ENCODE peak calls at places on chromosomes 7 and 10, in four cellular contexts. M, S, J and W are unnamed samples.

GRCh38 chr7:98771519-98772241 is 98.1 kb downstream of the TMEM130 start:
- DNase-seq in M (peak), S (no peak), J (peak), W (peak)

GRCh38 chr7:44535348-44536064 is 5.6 kb downstream of the NPC1L1 start:
- DNase-seq in M (no peak), S (no peak), J (no peak), W (no peak)

GRCh38 chr7:130273081-130273699 is 6.5 kb downstream of the CPA2 start:
- DNase-seq in M (peak), S (peak), J (peak), W (peak)

GRCh38 chr10:107653832-107654287 is 489.4 kb upstream of the SORCS1 start:
- DNase-seq in M (peak), S (no peak), J (no peak), W (peak)

GRCh38 chr10:102226542-102226870 is 407 bp downstream of the ELOVL3 start:
- DNase-seq in M (no peak), S (no peak), J (no peak), W (no peak)

GRCh38 chr7:86437951-86438450 is 205.7 kb upstream of the GRM3 start:
- DNase-seq in M (no peak), S (no peak), J (no peak), W (no peak)

GRCh38 chr10:48400850-48401220 is 94.4 kb downstream of the MAPK8 start:
- DNase-seq in M (no peak), S (no peak), J (no peak), W (no peak)

GRCh38 chr10:5669609-5670008 is 3.2 kb upstream of the ASB13 start:
- DNase-seq in M (no peak), S (no peak), J (no peak), W (no peak)

GRCh38 chr10:22810643-22811254 is 96.4 kb upstream of the PIP4K2A start:
- DNase-seq in M (no peak), S (no peak), J (peak), W (no peak)

GRCh38 chr10:70197235-70197952 is 27.1 kb upstream of the SAR1A start:
- DNase-seq in M (no peak), S (no peak), J (no peak), W (no peak)

GRCh38 chr10:30357075-30357801 is 8.2 kb upstream of the MTPAP start:
- DNase-seq in M (no peak), S (no peak), J (no peak), W (no peak)

GRCh38 chr7:78326189-78326588 is 527.6 kb downstream of the PHTF2 start:
- DNase-seq in M (peak), S (no peak), J (peak), W (peak)

GRCh38 chr7:123460616-123461015 is 73.8 kb downstream of the IQUB start:
- DNase-seq in M (peak), S (no peak), J (peak), W (peak)

GRCh38 chr10:97131702-97132101 is 54.1 kb downstream of the SLIT1 start:
- DNase-seq in M (peak), S (no peak), J (peak), W (no peak)

GRCh38 chr7:22108151-22108845 is 162.6 kb upstream of the CDCA7L start:
- DNase-seq in M (no peak), S (no peak), J (no peak), W (no peak)

GRCh38 chr10:10094700-10095099 is 923.0 kb upstream of the CELF2 start:
- DNase-seq in M (peak), S (no peak), J (no peak), W (peak)

GRCh38 chr10:48494073-48494472 is 110.8 kb downstream of the ARHGAP22 start:
- DNase-seq in M (no peak), S (no peak), J (no peak), W (no peak)

GRCh38 chr7:113199841-113200240 is 81.5 kb upstream of the SMIM30 start:
- DNase-seq in M (peak), S (no peak), J (peak), W (peak)

GRCh38 chr10:17412323-17412722 is 42.1 kb downstream of the ST8SIA6 start:
- DNase-seq in M (no peak), S (no peak), J (no peak), W (no peak)

GRCh38 chr10:62959553-62959952 is 143.4 kb upstream of the EGR2 start:
- DNase-seq in M (peak), S (no peak), J (peak), W (no peak)

GRCh38 chr7:27339478-27339877 is 96.9 kb downstream of the EVX1 start:
- DNase-seq in M (no peak), S (no peak), J (no peak), W (no peak)

GRCh38 chr7:1883031-1883761 is 213.1 kb downstream of the ELFN1 start:
- DNase-seq in M (peak), S (peak), J (peak), W (peak)

GRCh38 chr7:25069900-25070443 is 55.1 kb downstream of the CYCS start:
- DNase-seq in M (peak), S (peak), J (peak), W (peak)

GRCh38 chr10:102501201-102502028 is 1.1 kb downstream of the ACTR1A start:
- DNase-seq in M (no peak), S (no peak), J (no peak), W (peak)

GRCh38 chr10:124735491-124736286 is 8.5 kb downstream of the FAM53B start:
- DNase-seq in M (no peak), S (no peak), J (no peak), W (no peak)

GRCh38 chr7:127759945-127760421 is 108.0 kb downstream of the SND1 start:
- DNase-seq in M (no peak), S (no peak), J (no peak), W (no peak)

GRCh38 chr10:8051851-8052257 is 2.6 kb upstream of the GATA3 start:
- DNase-seq in M (no peak), S (no peak), J (no peak), W (no peak)

GRCh38 chr7:132380065-132380464 is 196.2 kb downstream of the PLXNA4 start:
- DNase-seq in M (peak), S (peak), J (peak), W (no peak)

GRCh38 chr10:66833023-66833422 is 92.8 kb upstream of the LRRTM3 start:
- DNase-seq in M (no peak), S (no peak), J (no peak), W (no peak)

GRCh38 chr10:124127563-124127962 is 34.2 kb upstream of the CHST15 start:
- DNase-seq in M (no peak), S (no peak), J (no peak), W (no peak)

GRCh38 chr10:97047788-97048187 is 138.0 kb downstream of the SLIT1 start:
- DNase-seq in M (no peak), S (no peak), J (no peak), W (no peak)

GRCh38 chr10:113520606-113521481 is 32.0 kb upstream of the HABP2 start:
- DNase-seq in M (peak), S (peak), J (peak), W (peak)
- TF ChIP-seq CTCF in M (peak), S (peak), J (peak), W (peak)

GRCh38 chr10:77205135-77205534 is 432.5 kb downstream of the KCNMA1 start:
- DNase-seq in M (no peak), S (no peak), J (no peak), W (no peak)

GRCh38 chr10:77202857-77203256 is 434.8 kb downstream of the KCNMA1 start:
- DNase-seq in M (no peak), S (no peak), J (no peak), W (no peak)

GRCh38 chr10:77204171-77204570 is 433.4 kb downstream of the KCNMA1 start:
- DNase-seq in M (no peak), S (no peak), J (no peak), W (no peak)

GRCh38 chr10:77197544-77197943 is 440.1 kb downstream of the KCNMA1 start:
- DNase-seq in M (no peak), S (no peak), J (no peak), W (no peak)

GRCh38 chr10:77201135-77202111 is 436.2 kb downstream of the KCNMA1 start:
- DNase-seq in M (peak), S (no peak), J (no peak), W (peak)
- H3K4me3 ChIP-seq in M (no peak), S (no peak), J (no peak), W (no peak)

GRCh38 chr7:137820677-137821420 is 25.9 kb downstream of the DGKI start:
- DNase-seq in M (peak), S (peak), J (peak), W (peak)

GRCh38 chr7:137820156-137820555 is 26.6 kb downstream of the DGKI start:
- DNase-seq in M (no peak), S (no peak), J (peak), W (no peak)

GRCh38 chr7:137818036-137818435 is 28.7 kb downstream of the DGKI start:
- DNase-seq in M (no peak), S (no peak), J (peak), W (peak)

GRCh38 chr7:137816696-137817320 is 30.0 kb downstream of the DGKI start:
- DNase-seq in M (peak), S (no peak), J (no peak), W (peak)
- TF ChIP-seq CTCF in M (peak), S (peak), J (peak), W (peak)

GRCh38 chr10:119597405-119598186 is 832 bp upstream of the TIAL1 start:
- DNase-seq in M (no peak), S (no peak), J (no peak), W (no peak)

GRCh38 chr10:119595134-119595714 is 1.5 kb downstream of the TIAL1 start:
- DNase-seq in M (peak), S (no peak), J (peak), W (peak)

GRCh38 chr10:119598397-119598796 is 1.6 kb upstream of the TIAL1 start:
- DNase-seq in M (no peak), S (no peak), J (no peak), W (no peak)

GRCh38 chr10:119595715-119596515 is 849 bp downstream of the TIAL1 start:
- DNase-seq in M (peak), S (peak), J (peak), W (peak)

GRCh38 chr10:119596537-119597404 is at the start of gene TIAL1:
- DNase-seq in M (peak), S (peak), J (peak), W (peak)
- H3K4me3 ChIP-seq in M (peak), S (peak), J (peak), W (peak)

DNA sequence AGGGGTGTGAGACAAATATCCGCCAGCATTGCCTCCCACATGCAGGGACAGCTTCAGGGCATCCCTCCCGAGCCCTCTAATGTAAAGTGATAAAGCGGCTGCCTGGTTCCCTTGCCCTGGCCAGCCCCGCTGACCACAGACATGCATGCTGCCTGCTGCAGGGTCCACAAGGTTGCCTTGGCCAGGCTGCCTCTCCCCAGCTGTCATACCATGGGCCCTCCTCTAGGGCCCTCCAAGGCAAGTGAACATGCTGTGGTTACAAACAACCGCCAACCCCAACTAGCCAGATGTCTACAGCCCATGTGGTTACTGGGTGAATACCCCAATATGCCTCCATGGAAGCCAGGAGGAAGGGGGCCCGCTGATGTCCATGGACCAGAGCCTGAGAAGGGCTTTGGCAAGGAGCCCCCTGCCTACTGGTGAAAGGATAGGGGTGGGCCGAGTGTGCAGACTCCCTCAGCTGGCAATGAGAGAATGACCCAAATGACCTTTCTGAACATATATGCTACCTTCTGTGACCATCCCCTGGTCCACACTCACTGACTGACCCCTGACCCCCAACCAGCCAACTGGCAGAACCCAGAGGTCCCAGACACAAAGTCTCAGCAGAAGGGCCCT is 37.4 kb downstream of the GRID1 start:
- DNase-seq in M (no peak), S (no peak), J (no peak), W (no peak)
- TF ChIP-seq CTCF in M (no peak), S (no peak), J (no peak), W (no peak)